ENCODE peak calls at places on chromosomes 3 and 15, in four cellular contexts. A is HT-29; G is stimulated activated CD4-positive, alpha-beta T cell treated with anti-CD3 and anti-CD28 coated beads, Interleukin-2, amount 100 ng/mL, for 48 hours; L is T-cell. M is an unnamed sample.

GRCh38 chr3:167855306-167855705 is 119.8 kb downstream of the SERPINI1 start:
- DNase-seq in A (no peak), G (no peak), L (no peak), M (no peak)

GRCh38 chr15:99264125-99264524 is 12.8 kb downstream of the LRRC28 start:
- DNase-seq in A (no peak), G (no peak), L (no peak), M (no peak)

GRCh38 chr15:98943609-98944111 is 63.9 kb downstream of the PGPEP1L start:
- DNase-seq in G (no peak), A (no peak), L (no peak), M (no peak)

GRCh38 chr3:58563386-58564035 is 13.7 kb downstream of the FAM107A start:
- DNase-seq in G (no peak), L (no peak), A (no peak), M (no peak)

GRCh38 chr15:63173116-63173470 is 15.8 kb upstream of the RPS27L start:
- DNase-seq in G (no peak), L (no peak), A (no peak), M (no peak)

GRCh38 chr15:67240235-67241131 is 14.0 kb downstream of the AAGAB start:
- DNase-seq in L (peak; percentile 10), A (peak; percentile 63), G (no peak), M (no peak)

GRCh38 chr3:107947203-107947602 is 143.6 kb downstream of the CD47 start:
- DNase-seq in L (no peak), A (no peak), G (no peak), M (no peak)

GRCh38 chr15:87123676-87124382 is 1044.2 kb downstream of the AGBL1 start:
- DNase-seq in L (no peak), A (no peak), G (no peak), M (no peak)

GRCh38 chr3:100072328-100073048 is 41.8 kb downstream of the FILIP1L start:
- DNase-seq in L (no peak), G (no peak), A (no peak), M (no peak)

GRCh38 chr15:58282060-58282708 is 144.0 kb downstream of the AQP9 start:
- DNase-seq in L (no peak), A (no peak), G (no peak), M (no peak)

GRCh38 chr15:51731549-51732267 is 5.7 kb downstream of the LYSMD2 start:
- DNase-seq in A (peak; percentile 56), G (no peak), L (peak; percentile 32), M (peak; percentile 57)

GRCh38 chr15:99187886-99188285 is 61.5 kb downstream of the TTC23 start:
- DNase-seq in L (no peak), A (no peak), G (no peak), M (no peak)

GRCh38 chr3:39501982-39502837 is 34.7 kb downstream of the MOBP start:
- DNase-seq in A (no peak), G (no peak), L (no peak), M (no peak)

M was measured in naive thymus-derived CD8-positive, alpha-beta T cell.